ENCODE peak calls at places on chromosome 21, in eight cellular contexts. F is choroid plexus epithelial cell; H is sigmoid colon; P is epithelial cell of esophagus; B is astrocyte of the spinal cord; D is CD8-positive, alpha-beta T cell; Q is lower leg skin; Y is AG04450. R is an unnamed sample.

GRCh38 chr21:44013380-44014088 is 1.4 kb downstream of the TRAPPC10 start:
- DNase-seq in F (peak), H (no peak), P (peak), B (no peak), D (no peak), Q (no peak), Y (no peak), R (no peak)

GRCh38 chr21:44329086-44329889 is 9.9 kb downstream of the CFAP410 start:
- DNase-seq in F (no peak), H (no peak), P (no peak), B (no peak), D (no peak), Q (no peak), Y (no peak), R (no peak)

GRCh38 chr21:45043541-45044020 is 30.8 kb upstream of the ADARB1 start:
- DNase-seq in F (no peak), H (peak), P (no peak), B (no peak), D (no peak), Q (no peak), Y (no peak), R (no peak)

GRCh38 chr21:38766987-38767722 is 38.6 kb upstream of the ETS2 start:
- DNase-seq in F (no peak), H (no peak), P (peak), B (no peak), D (peak), Q (no peak), Y (no peak), R (no peak)

GRCh38 chr21:18155508-18156193 is 89.0 kb upstream of the CHODL start:
- DNase-seq in F (peak), H (no peak), P (no peak), B (peak), D (no peak), Q (no peak), Y (no peak), R (peak)

GRCh38 chr21:18274370-18274769 is 29.7 kb downstream of the CHODL start:
- DNase-seq in F (no peak), H (no peak), P (no peak), B (no peak), D (no peak), Q (no peak), Y (no peak), R (no peak)

GRCh38 chr21:17925000-17925610 is 105.9 kb upstream of the C21orf91 start:
- DNase-seq in F (peak), H (no peak), P (peak), B (peak), D (peak), Q (peak), Y (peak), R (peak)

GRCh38 chr21:38244885-38245869 is 11.6 kb upstream of the KCNJ15 start:
- DNase-seq in F (peak), H (no peak), P (peak), B (peak), D (peak), Q (no peak), Y (peak), R (peak)

GRCh38 chr21:33031152-33031551 is 5.4 kb downstream of the OLIG2 start:
- DNase-seq in F (no peak), H (peak), P (no peak), B (no peak), D (no peak), Q (no peak), Y (no peak), R (no peak)

GRCh38 chr21:45352621-45353125 is 52.3 kb upstream of the COL18A1 start:
- DNase-seq in F (no peak), H (no peak), P (no peak), B (no peak), D (no peak), Q (no peak), Y (no peak), R (no peak)

GRCh38 chr21:46668381-46668780 is 32.9 kb downstream of the PRMT2 start:
- DNase-seq in F (no peak), H (no peak), P (no peak), B (no peak), D (no peak), Q (no peak), Y (no peak), R (no peak)

GRCh38 chr21:37065561-37066177 is 7.2 kb downstream of the PIGP start:
- DNase-seq in F (no peak), H (no peak), P (no peak), B (no peak), D (no peak), Q (no peak), Y (no peak), R (no peak)
- TF ChIP-seq CTCF in F (no peak), H (no peak), P (no peak), B (no peak), D (no peak), Q (no peak), Y (no peak), R (no peak)

GRCh38 chr21:41772351-41773080 is 5.7 kb upstream of the RIPK4 start:
- DNase-seq in F (no peak), H (no peak), P (no peak), B (no peak), D (no peak), Q (no peak), Y (no peak), R (no peak)
- TF ChIP-seq CTCF in F (no peak), H (no peak), P (no peak), B (no peak), D (no peak), Q (no peak), Y (no peak), R (no peak)

DNA sequence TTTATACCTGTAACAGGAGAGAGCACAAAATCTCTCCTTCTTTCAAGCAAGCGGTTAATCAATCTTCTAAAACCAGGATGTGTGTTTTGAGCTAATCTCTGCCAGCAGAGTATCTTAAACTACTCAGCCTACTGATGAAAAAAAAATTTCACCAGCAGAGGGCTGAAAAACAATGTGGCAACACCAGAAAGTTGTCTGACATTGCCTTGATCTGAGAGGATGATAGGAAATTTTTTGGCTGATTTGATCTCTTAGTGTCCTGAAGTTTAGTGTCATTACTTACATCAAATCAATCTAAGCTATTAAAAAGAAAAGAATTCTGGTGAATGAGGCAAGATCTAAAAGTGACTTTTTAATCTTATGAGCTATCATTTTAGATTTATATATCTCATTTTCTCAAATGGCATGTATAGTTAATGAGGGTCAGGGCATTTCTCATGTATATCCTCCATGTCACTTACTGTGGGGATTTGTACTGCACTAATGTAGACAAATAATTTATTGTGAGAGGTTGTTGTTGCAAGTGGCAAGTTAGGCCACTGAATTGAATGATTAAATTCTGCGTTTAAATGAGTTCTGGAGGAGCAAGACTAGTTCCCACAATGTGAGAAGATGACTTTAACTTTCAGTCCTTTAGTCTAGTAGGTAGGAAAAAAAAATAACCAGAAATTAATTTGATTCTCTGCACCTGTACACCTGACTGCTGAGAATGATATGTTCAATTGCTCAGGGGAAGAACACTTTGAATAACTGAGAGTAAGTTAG is 10.8 kb downstream of the ADAMTS1 start:
- DNase-seq in F (peak), H (no peak), P (peak), B (no peak), D (no peak), Q (no peak), Y (no peak), R (peak)
- TF ChIP-seq CTCF in F (peak), H (no peak), P (peak), B (peak), D (no peak), Q (no peak), Y (peak), R (peak)

DNA sequence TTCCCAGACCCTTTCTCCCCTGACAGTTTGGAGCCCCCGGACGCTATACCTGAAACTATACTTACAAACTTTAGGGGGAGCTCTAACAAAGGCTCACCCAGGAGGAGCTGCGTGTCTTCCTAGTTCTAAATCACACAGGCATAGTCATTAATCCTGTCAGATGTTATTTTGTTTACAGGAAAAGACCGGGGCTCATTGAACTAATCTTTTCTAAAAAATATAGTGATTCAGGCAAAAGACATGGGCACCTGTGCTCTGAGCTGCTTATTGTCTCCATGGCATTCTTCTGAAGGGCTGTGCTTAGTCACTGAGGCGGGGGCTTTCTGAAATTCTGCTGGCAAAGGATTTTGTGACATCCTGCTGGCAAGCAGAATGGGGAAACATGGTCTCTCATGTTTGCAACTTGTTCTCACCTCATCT is 1577.0 kb downstream of the NCAM2 start:
- DNase-seq in F (peak), H (no peak), P (no peak), B (no peak), D (no peak), Q (no peak), Y (no peak), R (peak)
- TF ChIP-seq CTCF in F (peak), H (no peak), P (no peak), B (peak), D (no peak), Q (no peak), Y (no peak), R (peak)

GRCh38 chr21:16192900-16193299 is 463.1 kb downstream of the USP25 start:
- DNase-seq in F (peak), H (no peak), P (peak), B (peak), D (no peak), Q (peak), Y (no peak), R (peak)

GRCh38 chr21:16195476-16195875 is 465.7 kb downstream of the USP25 start:
- DNase-seq in F (peak), H (no peak), P (peak), B (peak), D (no peak), Q (no peak), Y (peak), R (peak)

GRCh38 chr21:16194851-16195251 is 465.1 kb downstream of the USP25 start:
- DNase-seq in F (peak), H (no peak), P (peak), B (peak), D (no peak), Q (no peak), Y (no peak), R (peak)

GRCh38 chr21:16195896-16196443 is 466.2 kb downstream of the USP25 start:
- DNase-seq in F (peak), H (no peak), P (peak), B (peak), D (no peak), Q (no peak), Y (no peak), R (peak)

GRCh38 chr21:16193758-16194606 is 464.2 kb downstream of the USP25 start:
- DNase-seq in F (peak), H (peak), P (peak), B (peak), D (no peak), Q (peak), Y (peak), R (peak)
- TF ChIP-seq CTCF in F (peak), H (no peak), P (peak), B (peak), D (no peak), Q (no peak), Y (peak), R (peak)

GRCh38 chr21:25567472-25567871 is 39.8 kb downstream of the MRPL39 start:
- DNase-seq in F (no peak), H (no peak), P (no peak), B (no peak), D (no peak), Q (no peak), Y (no peak), R (no peak)
- TF ChIP-seq CTCF in F (no peak), H (no peak), P (no peak), B (no peak), D (no peak), Q (no peak), Y (no peak), R (no peak)